ENCODE peak calls at places on chromosomes 1 and 21, in five cellular contexts. E is mammary epithelial cell, W is body of pancreas, V is PC-3, M is breast epithelium. U is an unnamed sample.
A peak's percentile ranks its signal among the peaks of the same experiment; 100 is the strongest.

GRCh38 chr1:115454835-115455511 is 116.9 kb upstream of the NGF start:
- DNase-seq in E (no peak), W (no peak), V (no peak), M (peak; percentile 23), U (peak; percentile 78)

GRCh38 chr1:30101477-30102227 is 621.7 kb downstream of the MATN1 start:
- DNase-seq in E (no peak), W (no peak), V (no peak), M (no peak), U (no peak)

GRCh38 chr1:169196566-169196965 is 90.1 kb downstream of the ATP1B1 start:
- DNase-seq in E (no peak), W (no peak), V (no peak), M (no peak), U (no peak)

GRCh38 chr1:234925440-234926251 is 203.0 kb downstream of the TOMM20 start:
- DNase-seq in E (peak; percentile 99), W (peak; percentile 51), V (peak; percentile 96), M (peak; percentile 19), U (peak; percentile 80)

GRCh38 chr1:204426035-204426436 is 14.4 kb upstream of the PPP1R15B start:
- DNase-seq in E (peak; percentile 73), W (no peak), V (peak; percentile 87), M (no peak), U (peak; percentile 78)

GRCh38 chr1:53143527-53143926 is 1.1 kb upstream of the SLC1A7 start:
- DNase-seq in E (no peak), W (no peak), V (no peak), M (no peak), U (no peak)

GRCh38 chr21:19022978-19023377 is 619.4 kb upstream of the TMPRSS15 start:
- DNase-seq in E (no peak), W (no peak), V (no peak), M (no peak), U (no peak)

GRCh38 chr1:41006942-41007865 is 14.3 kb downstream of the SLFNL1 start:
- DNase-seq in E (peak; percentile 98), W (no peak), V (peak; percentile 18), M (peak; percentile 43), U (no peak)

GRCh38 chr21:14271053-14271452 is 55.1 kb downstream of the RBM11 start:
- DNase-seq in E (no peak), W (no peak), V (no peak), M (no peak), U (no peak)

GRCh38 chr1:116113615-116114014 is 2.4 kb downstream of the MAB21L3 start:
- DNase-seq in E (no peak), W (no peak), V (no peak), M (no peak), U (no peak)

GRCh38 chr1:26160527-26161407 is 1.9 kb downstream of the FAM110D start:
- DNase-seq in E (no peak), W (no peak), V (no peak), M (no peak), U (no peak)

GRCh38 chr1:41241748-41242644 is at the start of gene SCMH1:
- DNase-seq in E (peak; percentile 25), W (peak; percentile 54), V (peak; percentile 40), M (peak; percentile 35), U (peak; percentile 49)

GRCh38 chr1:220432408-220432807 is 95.5 kb upstream of the MARK1 start:
- DNase-seq in E (peak; percentile 23), W (no peak), V (peak; percentile 69), M (no peak), U (peak; percentile 9)

GRCh38 chr1:162357681-162358266 is 18.9 kb downstream of the SPATA46 start:
- DNase-seq in E (peak; percentile 33), W (no peak), V (peak; percentile 75), M (no peak), U (no peak)

GRCh38 chr1:110171134-110171733 is 20.9 kb downstream of the SLC6A17 start:
- DNase-seq in E (no peak), W (no peak), V (no peak), M (no peak), U (no peak)

GRCh38 chr1:33641099-33641830 is 168.8 kb downstream of the ZSCAN20 start:
- DNase-seq in E (peak; percentile 4), W (no peak), V (peak; percentile 49), M (no peak), U (peak; percentile 71)

GRCh38 chr21:46028547-46029200 is 47.1 kb downstream of the COL6A1 start:
- DNase-seq in E (no peak), W (no peak), V (no peak), M (no peak), U (no peak)

GRCh38 chr1:185208626-185209170 is 51.7 kb downstream of the SWT1 start:
- DNase-seq in E (peak; percentile 65), W (no peak), V (peak; percentile 12), M (no peak), U (no peak)

GRCh38 chr1:170146861-170147260 is 1.1 kb downstream of the NTMT2 start:
- DNase-seq in E (no peak), W (no peak), V (no peak), M (no peak), U (no peak)

GRCh38 chr1:210922666-210923065 is 211.3 kb downstream of the KCNH1 start:
- DNase-seq in E (no peak), W (no peak), V (no peak), M (no peak), U (no peak)

GRCh38 chr21:35303085-35303484 is 254.0 kb upstream of the RUNX1 start:
- DNase-seq in E (peak; percentile 95), W (no peak), V (peak; percentile 98), M (no peak), U (peak; percentile 47)

GRCh38 chr1:60068393-60069045 is 5.1 kb downstream of the C1orf87 start:
- DNase-seq in E (no peak), W (no peak), V (no peak), M (no peak), U (no peak)

GRCh38 chr1:87642581-87643129 is 314.0 kb downstream of the LMO4 start:
- DNase-seq in E (no peak), W (no peak), V (peak; percentile 9), M (no peak), U (no peak)

GRCh38 chr1:68528243-68528642 is 31.4 kb upstream of the DEPDC1 start:
- DNase-seq in E (peak; percentile 99), W (no peak), V (peak; percentile 84), M (peak; percentile 18), U (no peak)

GRCh38 chr1:91672601-91673161 is 172.0 kb downstream of the CDC7 start:
- DNase-seq in E (no peak), W (no peak), V (no peak), M (no peak), U (no peak)

GRCh38 chr21:43632373-43632905 is 26.8 kb downstream of the HSF2BP start:
- DNase-seq in E (no peak), W (no peak), V (no peak), M (no peak), U (no peak)

GRCh38 chr1:56491441-56491840 is 87.9 kb downstream of the PLPP3 start:
- DNase-seq in E (no peak), W (peak; percentile 32), V (peak; percentile 44), M (no peak), U (no peak)

GRCh38 chr1:67713071-67713806 is 28.2 kb downstream of the GADD45A start:
- DNase-seq in E (peak; percentile 85), W (peak; percentile 56), V (peak; percentile 96), M (no peak), U (peak; percentile 71)

GRCh38 chr1:151193856-151194255 is 3.9 kb upstream of the VPS72 start:
- DNase-seq in E (no peak), W (no peak), V (no peak), M (no peak), U (no peak)

GRCh38 chr1:15430787-15431570 is 7.3 kb upstream of the CTRC start:
- DNase-seq in E (no peak), W (peak; percentile 83), V (peak; percentile 59), M (peak; percentile 36), U (peak; percentile 45)

GRCh38 chr1:169392406-169392805 is 24.4 kb downstream of the BLZF1 start:
- DNase-seq in E (no peak), W (no peak), V (no peak), M (no peak), U (no peak)

GRCh38 chr1:33152685-33153432 is 29.0 kb downstream of the TRIM62 start:
- DNase-seq in E (no peak), W (peak; percentile 53), V (no peak), M (peak; percentile 63), U (peak; percentile 64)

GRCh38 chr1:92953491-92953890 is 7.8 kb downstream of the DIPK1A start:
- DNase-seq in E (no peak), W (no peak), V (no peak), M (no peak), U (no peak)
- H3K4me3 ChIP-seq in E (no peak overlapping the region), W (no peak overlapping the region), V (no peak overlapping the region), M (no peak overlapping the region), U (no peak overlapping the region)

DNA sequence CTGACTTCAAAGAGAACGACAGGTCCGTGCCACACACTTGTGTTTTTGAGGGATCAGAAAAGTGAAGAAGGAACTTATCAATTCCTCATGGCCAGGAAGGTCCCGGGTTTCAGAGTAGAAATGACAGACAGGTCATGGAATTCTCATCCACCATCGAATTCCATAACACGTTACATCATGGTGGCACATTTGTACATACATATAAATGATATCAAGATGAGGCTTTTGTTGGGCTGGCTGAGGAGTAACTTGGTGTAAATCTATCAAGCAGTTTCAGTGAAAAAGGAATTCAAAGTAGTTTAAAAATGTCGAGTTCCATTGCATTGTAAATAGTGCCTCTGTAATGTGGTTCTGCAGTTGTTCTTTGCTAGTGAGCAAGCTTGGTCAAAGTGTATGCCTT is 22.9 kb upstream of the GNPAT start:
- DNase-seq in E (no peak), W (no peak), V (no peak), M (no peak), U (no peak)
- H3K27me3 ChIP-seq in E (no peaks in the 10 kb centered on the region), W (no peaks in the 10 kb centered on the region), V (peaks cover 8% of the 10 kb centered on the region), M (no peaks in the 10 kb centered on the region), U (peaks cover 14% of the 10 kb centered on the region)

GRCh38 chr1:247224822-247225221 is 31.1 kb upstream of the VN1R5 start:
- DNase-seq in E (no peak), W (no peak), V (no peak), M (no peak), U (no peak)

GRCh38 chr1:247222840-247223239 is 33.0 kb upstream of the VN1R5 start:
- DNase-seq in E (no peak), W (no peak), V (no peak), M (no peak), U (no peak)

GRCh38 chr1:247228133-247228532 is 27.7 kb upstream of the VN1R5 start:
- DNase-seq in E (peak; percentile 16), W (no peak), V (no peak), M (no peak), U (no peak)
- H3K9me3 ChIP-seq in E (peaks cover 3% of the 10 kb centered on the region), W (no peaks in the 10 kb centered on the region), V (peaks cover 13% of the 10 kb centered on the region), M (peaks cover 26% of the 10 kb centered on the region), U (peaks cover 20% of the 10 kb centered on the region)

GRCh38 chr1:9630331-9631081 is 21.0 kb upstream of the PIK3CD start:
- DNase-seq in E (no peak), W (no peak), V (no peak), M (no peak), U (no peak)
- H3K4me3 ChIP-seq in E (no peak overlapping the region), W (no peak overlapping the region), V (no peak overlapping the region), M (peak overlapping the region; percentile 4), U (no peak overlapping the region)

U was measured in MG63.